ENCODE peak calls at places on chromosomes 12 and 14, in four cellular contexts. One of them, this sample, is unnamed.

GRCh38 chr14:94480809-94481208 is 4.8 kb upstream of the SERPINA9 start:
- DNase-seq in K562: no peak
- DNase-seq in GM12878: no peak
- DNase-seq in HepG2: peak; percentile 19
- DNase-seq in this sample: no peak

GRCh38 chr14:38391334-38391733 is 135.4 kb upstream of the CLEC14A start:
- DNase-seq in K562: no peak
- DNase-seq in GM12878: no peak
- DNase-seq in HepG2: no peak
- DNase-seq in this sample: no peak

GRCh38 chr12:2845280-2845679 is 10.4 kb upstream of the NRIP2 start:
- DNase-seq in K562: no peak
- DNase-seq in GM12878: no peak
- DNase-seq in HepG2: no peak
- DNase-seq in this sample: no peak

GRCh38 chr14:101191882-101192660 is 288.5 kb upstream of the RTL1 start:
- DNase-seq in K562: no peak
- DNase-seq in GM12878: no peak
- DNase-seq in HepG2: no peak
- DNase-seq in this sample: no peak

GRCh38 chr14:67722293-67722692 is 20.6 kb downstream of the RDH12 start:
- DNase-seq in K562: no peak
- DNase-seq in GM12878: no peak
- DNase-seq in HepG2: no peak
- DNase-seq in this sample: no peak

GRCh38 chr14:34604990-34605389 is 25.0 kb downstream of the SNX6 start:
- DNase-seq in K562: no peak
- DNase-seq in GM12878: no peak
- DNase-seq in HepG2: no peak
- DNase-seq in this sample: peak; percentile 55

GRCh38 chr14:101622251-101623076 is 61.2 kb downstream of the DIO3 start:
- DNase-seq in K562: no peak
- DNase-seq in GM12878: no peak
- DNase-seq in HepG2: no peak
- DNase-seq in this sample: no peak

GRCh38 chr14:39847852-39848251 is 415.6 kb upstream of the FBXO33 start:
- DNase-seq in K562: no peak
- DNase-seq in GM12878: no peak
- DNase-seq in HepG2: no peak
- DNase-seq in this sample: no peak

GRCh38 chr12:120012067-120012621 is 23.1 kb downstream of the BICDL1 start:
- DNase-seq in K562: peak; percentile 28
- DNase-seq in GM12878: peak; percentile 93
- DNase-seq in HepG2: no peak
- DNase-seq in this sample: peak; percentile 67

GRCh38 chr14:71586131-71586893 is 345.9 kb upstream of the RGS6 start:
- DNase-seq in K562: no peak
- DNase-seq in GM12878: no peak
- DNase-seq in HepG2: no peak
- DNase-seq in this sample: no peak

GRCh38 chr14:86513564-86513963 is 983.6 kb downstream of the FLRT2 start:
- DNase-seq in K562: no peak
- DNase-seq in GM12878: no peak
- DNase-seq in HepG2: no peak
- DNase-seq in this sample: no peak

GRCh38 chr12:11725616-11726015 is 76.1 kb downstream of the ETV6 start:
- DNase-seq in K562: no peak
- DNase-seq in GM12878: no peak
- DNase-seq in HepG2: no peak
- DNase-seq in this sample: no peak

GRCh38 chr14:104307627-104308401 is 169.4 kb downstream of the KIF26A start:
- DNase-seq in K562: no peak
- DNase-seq in GM12878: no peak
- DNase-seq in HepG2: no peak
- DNase-seq in this sample: no peak

GRCh38 chr12:127761880-127762279 is 505.1 kb upstream of the TMEM132C start:
- DNase-seq in K562: no peak
- DNase-seq in GM12878: no peak
- DNase-seq in HepG2: no peak
- DNase-seq in this sample: no peak

GRCh38 chr14:102862154-102862772 is 60.2 kb upstream of the AMN start:
- DNase-seq in K562: no peak
- DNase-seq in GM12878: no peak
- DNase-seq in HepG2: no peak
- DNase-seq in this sample: no peak

GRCh38 chr12:87127272-87127671 is 871.1 kb upstream of the MGAT4C start:
- DNase-seq in K562: no peak
- DNase-seq in GM12878: no peak
- DNase-seq in HepG2: no peak
- DNase-seq in this sample: no peak

GRCh38 chr14:102694530-102695171 is 82.6 kb upstream of the TRAF3 start:
- DNase-seq in K562: peak; percentile 55
- DNase-seq in GM12878: peak; percentile 43
- DNase-seq in HepG2: peak; percentile 70
- DNase-seq in this sample: peak; percentile 82

GRCh38 chr12:90628213-90628612 is 326.8 kb downstream of the CCER1 start:
- DNase-seq in K562: no peak
- DNase-seq in GM12878: no peak
- DNase-seq in HepG2: no peak
- DNase-seq in this sample: no peak

GRCh38 chr12:77947326-77947725 is 116.6 kb downstream of the NAV3 start:
- DNase-seq in K562: no peak
- DNase-seq in GM12878: no peak
- DNase-seq in HepG2: no peak
- DNase-seq in this sample: peak; percentile 22

GRCh38 chr14:64701660-64702059 is 2.6 kb upstream of the PLEKHG3 start:
- DNase-seq in K562: no peak
- DNase-seq in GM12878: no peak
- DNase-seq in HepG2: no peak
- DNase-seq in this sample: no peak

GRCh38 chr14:22977434-22977683 is 5.0 kb downstream of the AJUBA start:
- DNase-seq in K562: no peak
- DNase-seq in GM12878: no peak
- DNase-seq in HepG2: no peak
- DNase-seq in this sample: no peak

GRCh38 chr14:36652542-36653201 is 9.0 kb upstream of the PAX9 start:
- DNase-seq in K562: no peak
- DNase-seq in GM12878: no peak
- DNase-seq in HepG2: no peak
- DNase-seq in this sample: no peak

GRCh38 chr12:67356400-67356799 is 87.2 kb downstream of the CAND1 start:
- DNase-seq in K562: no peak
- DNase-seq in GM12878: no peak
- DNase-seq in HepG2: no peak
- DNase-seq in this sample: no peak

GRCh38 chr12:125331342-125332052 is 266.3 kb downstream of the AACS start:
- DNase-seq in K562: no peak
- DNase-seq in GM12878: no peak
- DNase-seq in HepG2: no peak
- DNase-seq in this sample: peak; percentile 7

GRCh38 chr12:101066489-101066888 is 143.5 kb downstream of the SLC5A8 start:
- DNase-seq in K562: no peak
- DNase-seq in GM12878: no peak
- DNase-seq in HepG2: no peak
- DNase-seq in this sample: no peak

GRCh38 chr12:45762185-45763110 is 32.9 kb downstream of the ARID2 start:
- DNase-seq in K562: peak; percentile 9
- DNase-seq in GM12878: no peak
- DNase-seq in HepG2: peak; percentile 28
- DNase-seq in this sample: peak; percentile 62

GRCh38 chr12:80472912-80473500 is 29.0 kb downstream of the PTPRQ start:
- DNase-seq in K562: no peak
- DNase-seq in GM12878: peak; percentile 3
- DNase-seq in HepG2: peak; percentile 35
- DNase-seq in this sample: peak; percentile 79

GRCh38 chr12:13208533-13209278 is 12.2 kb downstream of the EMP1 start:
- DNase-seq in K562: no peak
- DNase-seq in GM12878: no peak
- DNase-seq in HepG2: no peak
- DNase-seq in this sample: peak; percentile 67

GRCh38 chr14:35046751-35047536 is 872 bp downstream of the FAM177A1 start:
- DNase-seq in K562: no peak
- DNase-seq in GM12878: no peak
- DNase-seq in HepG2: peak; percentile 38
- DNase-seq in this sample: peak; percentile 64

GRCh38 chr12:47238665-47239064 is 158.9 kb upstream of the AMIGO2 start:
- DNase-seq in K562: no peak
- DNase-seq in GM12878: no peak
- DNase-seq in HepG2: no peak
- DNase-seq in this sample: no peak

GRCh38 chr14:21053184-21054122 is 4.2 kb upstream of the RNASE8 start:
- DNase-seq in K562: no peak
- DNase-seq in GM12878: no peak
- DNase-seq in HepG2: peak; percentile 50
- DNase-seq in this sample: no peak

GRCh38 chr14:73452341-73453191 is 5.8 kb downstream of the NUMB start:
- DNase-seq in K562: no peak
- DNase-seq in GM12878: no peak
- DNase-seq in HepG2: no peak
- DNase-seq in this sample: no peak

GRCh38 chr12:94561943-94562411 is 88.4 kb downstream of the TMCC3 start:
- DNase-seq in K562: no peak
- DNase-seq in GM12878: peak; percentile 74
- DNase-seq in HepG2: no peak
- DNase-seq in this sample: no peak

GRCh38 chr12:48858043-48858442 is 6.1 kb upstream of the DDX23 start:
- DNase-seq in K562: no peak
- DNase-seq in GM12878: no peak
- DNase-seq in HepG2: no peak
- DNase-seq in this sample: no peak

GRCh38 chr12:27427824-27428223 is 18.7 kb upstream of the SMCO2 start:
- DNase-seq in K562: no peak
- DNase-seq in GM12878: no peak
- DNase-seq in HepG2: no peak
- DNase-seq in this sample: no peak

GRCh38 chr14:93049867-93050331 is 65.8 kb downstream of the ITPK1 start:
- DNase-seq in K562: no peak
- DNase-seq in GM12878: no peak
- DNase-seq in HepG2: no peak
- DNase-seq in this sample: no peak

GRCh38 chr14:93047661-93048060 is 68.1 kb downstream of the ITPK1 start:
- DNase-seq in K562: no peak
- DNase-seq in GM12878: no peak
- DNase-seq in HepG2: no peak
- DNase-seq in this sample: no peak

GRCh38 chr14:93047187-93047586 is 68.5 kb downstream of the ITPK1 start:
- DNase-seq in K562: no peak
- DNase-seq in GM12878: no peak
- DNase-seq in HepG2: no peak
- DNase-seq in this sample: no peak

GRCh38 chr14:93049295-93049694 is 66.4 kb downstream of the ITPK1 start:
- DNase-seq in K562: no peak
- DNase-seq in GM12878: no peak
- DNase-seq in HepG2: no peak
- DNase-seq in this sample: no peak

GRCh38 chr14:93048843-93049242 is 66.9 kb downstream of the ITPK1 start:
- DNase-seq in K562: no peak
- DNase-seq in GM12878: no peak
- DNase-seq in HepG2: no peak
- DNase-seq in this sample: no peak
- TF ChIP-seq REST in K562: no peak
- TF ChIP-seq REST in GM12878: no peak
- TF ChIP-seq REST in HepG2: no peak
- TF ChIP-seq REST in this sample: no peak

DNA sequence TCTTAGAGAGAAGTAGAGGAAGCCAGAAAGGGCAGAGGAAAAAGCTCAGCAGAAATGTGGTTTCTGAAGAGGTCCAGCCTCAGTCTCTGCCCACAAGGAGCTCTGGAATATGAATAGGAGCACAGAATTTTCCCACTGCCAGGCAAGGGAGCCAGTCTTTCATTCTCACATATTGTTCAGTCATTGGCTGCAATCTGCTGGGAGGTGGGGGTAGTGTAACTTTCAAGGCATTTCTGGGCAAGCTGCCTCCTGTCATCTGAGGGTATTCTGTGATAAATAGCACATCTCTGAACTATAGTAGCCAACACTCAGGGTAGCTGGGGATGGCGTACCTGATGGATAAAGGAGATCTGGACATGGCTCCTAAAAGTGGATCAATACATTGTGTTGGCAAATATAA is 127.2 kb downstream of the LRRK2 start:
- DNase-seq in K562: no peak
- DNase-seq in GM12878: no peak
- DNase-seq in HepG2: no peak
- DNase-seq in this sample: no peak
- TF ChIP-seq JUNB in K562: no peak
- TF ChIP-seq JUNB in GM12878: no peak
- TF ChIP-seq JUNB in HepG2: no peak
- TF ChIP-seq JUNB in this sample: no peak

DNA sequence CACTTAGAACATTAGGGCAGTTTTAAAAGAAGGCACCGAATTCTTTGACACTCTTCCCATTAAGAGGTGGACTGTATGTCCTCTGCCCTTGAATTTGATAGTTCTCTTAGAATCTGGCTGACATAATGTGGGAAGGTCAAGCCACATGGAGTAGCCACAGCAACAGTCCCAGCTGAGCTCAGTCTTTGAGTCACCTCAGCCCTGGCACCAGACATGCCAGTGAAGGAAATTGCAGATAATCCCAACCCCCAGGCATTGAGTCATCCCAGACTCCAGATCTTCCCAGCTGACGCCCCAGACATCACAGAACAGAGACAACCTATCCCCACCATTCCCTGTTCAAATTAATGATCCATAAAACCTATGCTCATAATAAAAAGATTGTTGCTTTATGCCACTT is 83.4 kb downstream of the GTF2A1 start:
- DNase-seq in K562: no peak
- DNase-seq in GM12878: no peak
- DNase-seq in HepG2: no peak
- DNase-seq in this sample: peak; percentile 41
- TF ChIP-seq USF2 in K562: no peak
- TF ChIP-seq USF2 in GM12878: no peak
- TF ChIP-seq USF2 in HepG2: no peak
- TF ChIP-seq USF2 in this sample: no peak

GRCh38 chr12:57546438-57547365 is at the start of gene DCTN2:
- DNase-seq in K562: peak; percentile 93
- DNase-seq in GM12878: peak; percentile 92
- DNase-seq in HepG2: peak; percentile 94
- DNase-seq in this sample: peak; percentile 99
- TF ChIP-seq REST in K562: no peak
- TF ChIP-seq REST in GM12878: no peak
- TF ChIP-seq REST in HepG2: no peak
- TF ChIP-seq REST in this sample: peak; percentile 96

GRCh38 chr14:90277581-90278198 is 21.3 kb downstream of the PSMC1 start:
- DNase-seq in K562: no peak
- DNase-seq in GM12878: no peak
- DNase-seq in HepG2: no peak
- DNase-seq in this sample: no peak
- TF ChIP-seq JUNB in K562: no peak
- TF ChIP-seq JUNB in GM12878: no peak
- TF ChIP-seq JUNB in HepG2: no peak
- TF ChIP-seq JUNB in this sample: no peak